ENCODE peak calls at places on chromosomes 16 and 17, in eight cellular contexts. One of them, this sample, is unnamed.

GRCh38 chr17:75619506-75620431 is 13.5 kb upstream of the SMIM5 start:
- DNase-seq in T-helper 2 cell: peak
- DNase-seq in Peyer's patch: no peak
- DNase-seq in A549: peak
- DNase-seq in NCI-H1092: peak
- DNase-seq in activated CD4-positive, alpha-beta T cell treated with anti-CD3 and anti-CD28 coated beads, Interleukin-2, amount 10 ng/mL, durations not matched to agents 7 days and 5 days: peak
- DNase-seq in tibial artery: no peak
- DNase-seq in CD8-positive, alpha-beta T cell: no peak
- DNase-seq in this sample: no peak

GRCh38 chr17:51527230-51527982 is 267.1 kb downstream of the UTP18 start:
- DNase-seq in NCI-H1092: no peak
- DNase-seq in T-helper 2 cell: no peak
- DNase-seq in activated CD4-positive, alpha-beta T cell treated with anti-CD3 and anti-CD28 coated beads, Interleukin-2, amount 10 ng/mL, durations not matched to agents 7 days and 5 days: no peak
- DNase-seq in A549: no peak
- DNase-seq in tibial artery: no peak
- DNase-seq in CD8-positive, alpha-beta T cell: no peak
- DNase-seq in Peyer's patch: no peak
- DNase-seq in this sample: no peak

GRCh38 chr17:30173649-30174048 is 57.0 kb downstream of the NSRP1 start:
- DNase-seq in tibial artery: no peak
- DNase-seq in NCI-H1092: no peak
- DNase-seq in T-helper 2 cell: peak
- DNase-seq in CD8-positive, alpha-beta T cell: no peak
- DNase-seq in Peyer's patch: no peak
- DNase-seq in activated CD4-positive, alpha-beta T cell treated with anti-CD3 and anti-CD28 coated beads, Interleukin-2, amount 10 ng/mL, durations not matched to agents 7 days and 5 days: peak
- DNase-seq in A549: no peak
- DNase-seq in this sample: no peak

GRCh38 chr16:8885674-8886592 is 3.8 kb downstream of the LITAFD start:
- DNase-seq in CD8-positive, alpha-beta T cell: no peak
- DNase-seq in tibial artery: no peak
- DNase-seq in T-helper 2 cell: no peak
- DNase-seq in activated CD4-positive, alpha-beta T cell treated with anti-CD3 and anti-CD28 coated beads, Interleukin-2, amount 10 ng/mL, durations not matched to agents 7 days and 5 days: no peak
- DNase-seq in Peyer's patch: no peak
- DNase-seq in NCI-H1092: peak
- DNase-seq in A549: no peak
- DNase-seq in this sample: peak

GRCh38 chr17:79838541-79839274 is 532 bp downstream of the CBX4 start:
- DNase-seq in tibial artery: no peak
- DNase-seq in Peyer's patch: peak
- DNase-seq in CD8-positive, alpha-beta T cell: peak
- DNase-seq in activated CD4-positive, alpha-beta T cell treated with anti-CD3 and anti-CD28 coated beads, Interleukin-2, amount 10 ng/mL, durations not matched to agents 7 days and 5 days: peak
- DNase-seq in A549: peak
- DNase-seq in NCI-H1092: peak
- DNase-seq in T-helper 2 cell: peak
- DNase-seq in this sample: peak

GRCh38 chr17:6526362-6527152 is 29.8 kb downstream of the PITPNM3 start:
- DNase-seq in tibial artery: no peak
- DNase-seq in NCI-H1092: no peak
- DNase-seq in T-helper 2 cell: peak
- DNase-seq in A549: no peak
- DNase-seq in activated CD4-positive, alpha-beta T cell treated with anti-CD3 and anti-CD28 coated beads, Interleukin-2, amount 10 ng/mL, durations not matched to agents 7 days and 5 days: no peak
- DNase-seq in CD8-positive, alpha-beta T cell: no peak
- DNase-seq in Peyer's patch: no peak
- DNase-seq in this sample: no peak

GRCh38 chr16:66740010-66740409 is 11.4 kb downstream of the DYNC1LI2 start:
- DNase-seq in A549: peak
- DNase-seq in activated CD4-positive, alpha-beta T cell treated with anti-CD3 and anti-CD28 coated beads, Interleukin-2, amount 10 ng/mL, durations not matched to agents 7 days and 5 days: peak
- DNase-seq in CD8-positive, alpha-beta T cell: peak
- DNase-seq in tibial artery: no peak
- DNase-seq in Peyer's patch: no peak
- DNase-seq in T-helper 2 cell: peak
- DNase-seq in NCI-H1092: no peak
- DNase-seq in this sample: peak

GRCh38 chr17:9125722-9126121 is 104.4 kb downstream of the NTN1 start:
- DNase-seq in NCI-H1092: no peak
- DNase-seq in tibial artery: no peak
- DNase-seq in activated CD4-positive, alpha-beta T cell treated with anti-CD3 and anti-CD28 coated beads, Interleukin-2, amount 10 ng/mL, durations not matched to agents 7 days and 5 days: no peak
- DNase-seq in A549: no peak
- DNase-seq in Peyer's patch: no peak
- DNase-seq in CD8-positive, alpha-beta T cell: no peak
- DNase-seq in T-helper 2 cell: no peak
- DNase-seq in this sample: no peak

GRCh38 chr17:62322313-62322712 is 58.0 kb upstream of the EFCAB3 start:
- DNase-seq in T-helper 2 cell: no peak
- DNase-seq in A549: no peak
- DNase-seq in tibial artery: no peak
- DNase-seq in Peyer's patch: no peak
- DNase-seq in NCI-H1092: no peak
- DNase-seq in CD8-positive, alpha-beta T cell: no peak
- DNase-seq in activated CD4-positive, alpha-beta T cell treated with anti-CD3 and anti-CD28 coated beads, Interleukin-2, amount 10 ng/mL, durations not matched to agents 7 days and 5 days: no peak
- DNase-seq in this sample: no peak

GRCh38 chr17:50918071-50918932 is 52.1 kb upstream of the TOB1 start:
- DNase-seq in activated CD4-positive, alpha-beta T cell treated with anti-CD3 and anti-CD28 coated beads, Interleukin-2, amount 10 ng/mL, durations not matched to agents 7 days and 5 days: no peak
- DNase-seq in A549: no peak
- DNase-seq in tibial artery: no peak
- DNase-seq in CD8-positive, alpha-beta T cell: no peak
- DNase-seq in T-helper 2 cell: no peak
- DNase-seq in Peyer's patch: no peak
- DNase-seq in NCI-H1092: no peak
- DNase-seq in this sample: no peak

GRCh38 chr17:50703162-50703561 is 4.6 kb downstream of the ANKRD40 start:
- DNase-seq in activated CD4-positive, alpha-beta T cell treated with anti-CD3 and anti-CD28 coated beads, Interleukin-2, amount 10 ng/mL, durations not matched to agents 7 days and 5 days: no peak
- DNase-seq in NCI-H1092: no peak
- DNase-seq in tibial artery: no peak
- DNase-seq in A549: no peak
- DNase-seq in Peyer's patch: no peak
- DNase-seq in T-helper 2 cell: no peak
- DNase-seq in CD8-positive, alpha-beta T cell: no peak
- DNase-seq in this sample: no peak

GRCh38 chr17:47869114-47869513 is 18.2 kb upstream of the SP6 start:
- DNase-seq in A549: no peak
- DNase-seq in tibial artery: no peak
- DNase-seq in activated CD4-positive, alpha-beta T cell treated with anti-CD3 and anti-CD28 coated beads, Interleukin-2, amount 10 ng/mL, durations not matched to agents 7 days and 5 days: no peak
- DNase-seq in Peyer's patch: no peak
- DNase-seq in T-helper 2 cell: no peak
- DNase-seq in NCI-H1092: no peak
- DNase-seq in CD8-positive, alpha-beta T cell: no peak
- DNase-seq in this sample: no peak

GRCh38 chr16:21083729-21084268 is 66.8 kb downstream of the DNAH3 start:
- DNase-seq in Peyer's patch: peak
- DNase-seq in A549: peak
- DNase-seq in NCI-H1092: peak
- DNase-seq in tibial artery: peak
- DNase-seq in CD8-positive, alpha-beta T cell: peak
- DNase-seq in activated CD4-positive, alpha-beta T cell treated with anti-CD3 and anti-CD28 coated beads, Interleukin-2, amount 10 ng/mL, durations not matched to agents 7 days and 5 days: peak
- DNase-seq in T-helper 2 cell: peak
- DNase-seq in this sample: peak

This sample was measured in small intestine.